ENCODE peak calls at places on chromosomes 13 and 19, in ten cellular contexts. K is tibial nerve, X is GM12865, E is epithelial cell of esophagus, S is right atrium auricular region, D is cardiac muscle cell, V is AG09309, R is esophagus muscularis mucosa, P is BE2C, B is endodermal cell. M is an unnamed sample.

GRCh38 chr19:58572818-58573657 is at the start of gene MZF1:
- DNase-seq in S (peak; percentile 100), B (peak; percentile 100), P (peak; percentile 100), K (peak; percentile 100), V (peak; percentile 100), R (peak; percentile 100), D (peak; percentile 100), E (peak; percentile 100), X (peak; percentile 100), M (peak; percentile 100)

GRCh38 chr13:21297452-21297851 is 121.0 kb downstream of the MRPL57 start:
- DNase-seq in V (no peak), X (no peak), S (no peak), E (peak; percentile 5), R (no peak), B (peak; percentile 46), D (no peak), P (no peak), K (no peak), M (no peak)

GRCh38 chr13:53310786-53311185 is 282.2 kb downstream of the OLFM4 start:
- DNase-seq in E (no peak), R (no peak), K (no peak), B (no peak), V (no peak), P (no peak), S (no peak), D (no peak), X (no peak), M (no peak)

GRCh38 chr19:4776436-4777205 is 14.9 kb upstream of the FEM1A start:
- DNase-seq in K (no peak), V (no peak), P (no peak), B (no peak), X (no peak), D (no peak), S (no peak), R (no peak), E (no peak), M (no peak)

GRCh38 chr19:13024126-13024957 is 29.1 kb downstream of the NFIX start:
- DNase-seq in D (peak; percentile 41), P (peak; percentile 46), K (no peak), X (no peak), B (peak; percentile 60), V (no peak), E (no peak), S (no peak), R (no peak), M (no peak)

GRCh38 chr19:11025445-11025844 is 63.8 kb upstream of the LDLR start:
- DNase-seq in X (no peak), K (peak; percentile 26), P (no peak), S (no peak), D (no peak), V (no peak), B (no peak), E (no peak), R (no peak), M (no peak)

GRCh38 chr13:43405457-43405856 is 381.3 kb downstream of the ENOX1 start:
- DNase-seq in V (no peak), K (no peak), B (no peak), S (no peak), D (peak; percentile 62), E (peak; percentile 81), X (no peak), P (no peak), R (no peak), M (peak; percentile 34)

GRCh38 chr13:21079206-21079605 is 17.8 kb upstream of the LATS2 start:
- DNase-seq in S (no peak), P (no peak), R (no peak), V (no peak), E (no peak), B (no peak), X (no peak), K (no peak), D (no peak), M (no peak)

GRCh38 chr13:74796126-74796643 is 662.0 kb upstream of the KLF12 start:
- DNase-seq in B (no peak), K (no peak), S (no peak), E (no peak), P (no peak), V (no peak), D (no peak), X (no peak), R (no peak), M (no peak)

DNA sequence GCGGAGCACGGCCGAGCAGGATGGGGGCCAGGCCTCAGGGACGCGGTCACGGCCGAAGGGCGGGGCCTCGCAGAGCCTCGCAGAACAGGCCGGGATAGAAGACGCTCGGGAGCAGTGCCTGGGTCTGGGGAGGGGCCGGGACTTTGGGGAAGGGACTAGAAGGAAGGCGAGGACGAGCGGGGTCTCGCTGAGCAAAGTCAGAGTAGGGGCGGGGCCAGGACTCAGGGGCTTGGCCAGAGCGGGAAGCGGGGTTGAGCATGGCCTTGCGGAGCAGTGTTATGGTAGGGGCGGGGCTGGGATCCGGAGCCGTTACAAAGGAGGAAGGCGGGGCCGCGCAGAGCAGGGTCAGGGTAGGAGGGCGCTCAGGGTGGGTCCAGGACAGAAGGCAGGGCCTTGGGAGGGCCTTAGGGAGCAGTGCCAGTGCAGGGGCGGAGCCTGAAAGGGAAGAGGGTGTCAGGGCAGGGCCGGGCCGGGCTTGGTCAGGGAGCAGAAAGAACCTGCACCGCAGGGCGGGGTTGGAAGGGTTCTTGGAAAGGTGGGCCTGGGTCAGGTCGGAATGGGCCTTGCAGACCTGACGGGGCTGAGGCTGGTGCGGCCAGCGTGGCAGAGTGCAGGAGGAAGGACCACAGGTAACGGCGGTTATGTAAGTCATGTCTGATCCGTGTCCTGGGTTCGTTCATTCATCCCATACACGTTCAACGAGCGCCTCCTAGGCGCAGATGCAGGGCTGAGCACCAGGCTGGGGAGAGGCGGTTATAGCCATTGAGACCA is 535 bp upstream of the ATP8B3 start:
- DNase-seq in S (peak; percentile 93), B (peak; percentile 98), E (peak; percentile 96), R (peak; percentile 98), V (peak; percentile 33), P (peak; percentile 96), X (peak; percentile 97), D (peak; percentile 94), K (peak; percentile 86), M (peak; percentile 36)
- H3K4me3 ChIP-seq in S (peak overlapping the region; percentile 56), B (peak overlapping the region; percentile 85), E (peak overlapping the region; percentile 52), R (peak overlapping the region; percentile 59), V (peak overlapping the region; percentile 56), P (peak overlapping the region; percentile 60), X (peak overlapping the region; percentile 48), D (peak overlapping the region; percentile 45), K (peak overlapping the region; percentile 49), M (peak overlapping the region; percentile 68)

GRCh38 chr19:49808762-49809154 is 4.3 kb downstream of the FUZ start:
- DNase-seq in R (peak; percentile 97), X (peak; percentile 87), S (peak; percentile 95), D (peak; percentile 90), E (peak; percentile 83), B (peak; percentile 99), K (peak; percentile 97), P (peak; percentile 99), V (peak; percentile 24), M (no peak)
- TF ChIP-seq CTCF in R (no peak), X (no peak), S (no peak), D (no peak), E (no peak), B (no peak), K (no peak), P (no peak), V (no peak), M (no peak)

GRCh38 chr19:45739498-45740439 is 6.5 kb downstream of the MEIOSIN start:
- DNase-seq in B (no peak), S (no peak), K (no peak), D (no peak), E (no peak), V (no peak), R (no peak), P (no peak), X (peak; percentile 65), M (no peak)
- H3K4me3 ChIP-seq in B (no peak overlapping the region), S (no peak overlapping the region), K (no peak overlapping the region), D (no peak overlapping the region), E (no peak overlapping the region), V (no peak overlapping the region), R (no peak overlapping the region), P (no peak overlapping the region), X (no peak overlapping the region), M (no peak overlapping the region)

DNA sequence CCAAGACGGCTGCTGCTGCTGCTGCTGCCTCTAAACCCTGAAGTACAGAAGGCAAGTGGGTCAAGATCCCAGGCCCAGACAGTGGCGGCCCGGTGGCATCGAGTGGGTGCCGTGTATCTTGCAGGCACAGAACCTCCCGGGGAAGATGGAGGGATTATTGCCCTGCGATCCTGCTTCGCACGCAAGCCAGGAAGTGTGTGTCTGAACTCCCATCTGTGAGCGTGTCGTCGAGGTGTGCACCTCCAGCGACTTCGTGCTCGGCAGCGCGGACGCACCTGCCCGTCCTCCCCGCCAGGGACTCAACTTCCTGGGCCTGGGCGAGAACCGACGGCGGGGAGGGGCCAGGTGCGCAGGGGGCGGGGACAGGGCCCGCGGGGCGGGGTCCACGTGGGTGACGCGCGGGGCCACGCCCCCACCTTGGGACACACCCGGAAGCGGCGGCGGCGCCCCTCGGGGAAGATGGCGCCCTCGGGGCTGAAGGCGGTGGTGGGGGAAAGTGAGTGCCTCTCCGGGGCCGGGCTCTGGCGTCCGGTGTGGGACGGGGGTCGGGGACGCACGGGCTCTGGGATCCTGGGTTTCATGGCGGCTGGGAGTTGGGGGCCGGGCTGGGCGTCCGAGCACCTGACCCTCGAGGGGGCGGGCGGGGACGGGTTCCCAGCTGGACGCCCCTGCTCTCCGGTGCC is at the start of gene STXBP2:
- DNase-seq in K (peak; percentile 37), R (no peak), S (no peak), E (peak; percentile 84), X (peak; percentile 94), B (peak; percentile 96), V (no peak), D (peak; percentile 65), P (no peak), M (no peak)
- TF ChIP-seq CTCF in K (no peak), R (no peak), S (no peak), E (peak; percentile 21), X (no peak), B (peak; percentile 42), V (no peak), D (no peak), P (no peak), M (no peak)

GRCh38 chr19:9834302-9834725 is 804 bp upstream of the PIN1 start:
- DNase-seq in B (no peak), S (no peak), P (no peak), X (no peak), V (no peak), D (no peak), K (no peak), E (no peak), R (no peak), M (no peak)
- H3K4me3 ChIP-seq in B (peak overlapping the region; percentile 67), S (peak overlapping the region; percentile 99), P (peak overlapping the region; percentile 66), X (peak overlapping the region; percentile 88), V (peak overlapping the region; percentile 53), D (peak overlapping the region; percentile 18), K (peak overlapping the region; percentile 80), E (peak overlapping the region; percentile 75), R (peak overlapping the region; percentile 93), M (peak overlapping the region; percentile 86)

M was measured in AG04449.